ENCODE peak calls at places on chromosomes 11 and 22, in seven cellular contexts. M is adrenal gland; Q is fibroblast of lung; D is H9; Z is body of pancreas; U is left ventricle myocardium inferior; K is CD4-positive, alpha-beta memory T cell. J is an unnamed sample.

GRCh38 chr22:47333625-47334024 is 571.2 kb downstream of the TBC1D22A start:
- DNase-seq in M (no peak), U (no peak), K (no peak), D (no peak), Z (peak; percentile 24), Q (peak; percentile 59), J (no peak)

GRCh38 chr11:9927670-9928069 is 263.8 kb downstream of the SWAP70 start:
- DNase-seq in U (no peak), D (no peak), K (no peak), M (no peak), Q (no peak), Z (no peak), J (no peak)

GRCh38 chr11:114059984-114060401 is 482 bp downstream of the ZBTB16 start:
- DNase-seq in D (no peak), Z (peak; percentile 43), M (peak; percentile 58), K (no peak), Q (no peak), U (peak; percentile 45), J (peak; percentile 42)

GRCh38 chr11:129973809-129974208 is 28.8 kb downstream of the PRDM10 start:
- DNase-seq in K (no peak), D (peak; percentile 87), Z (peak; percentile 61), U (peak; percentile 41), Q (peak; percentile 30), M (no peak), J (no peak)

GRCh38 chr11:225734-226453 is 10.2 kb downstream of the SIRT3 start:
- DNase-seq in U (no peak), D (no peak), Q (peak; percentile 52), Z (no peak), M (no peak), K (no peak), J (no peak)

GRCh38 chr22:27984723-27985122 is 65.7 kb upstream of the PITPNB start:
- DNase-seq in Z (no peak), D (peak; percentile 18), M (no peak), K (no peak), Q (no peak), U (no peak), J (no peak)

GRCh38 chr11:65116370-65117205 is 913 bp downstream of the ZNHIT2 start:
- DNase-seq in D (peak; percentile 56), Q (peak; percentile 82), Z (peak; percentile 47), M (peak; percentile 80), K (peak; percentile 74), U (no peak), J (peak; percentile 43)

GRCh38 chr11:66617148-66617814 is 851 bp downstream of the RBM14 start:
- DNase-seq in D (no peak), K (peak; percentile 42), U (peak; percentile 80), Z (peak; percentile 63), Q (peak; percentile 62), M (peak; percentile 84), J (no peak)

GRCh38 chr11:46127150-46127638 is 5.9 kb upstream of the PHF21A start:
- DNase-seq in Q (peak; percentile 40), K (peak; percentile 77), M (peak; percentile 38), Z (no peak), U (no peak), D (no peak), J (peak; percentile 69)
- H3K27ac ChIP-seq in Q (no peak overlapping the region), K (no peak overlapping the region), M (no peak overlapping the region), Z (no peak overlapping the region), U (no peak overlapping the region), D (no peak overlapping the region), J (no peak overlapping the region)

GRCh38 chr22:17243524-17243923 is 24.3 kb upstream of the ADA2 start:
- DNase-seq in Z (no peak), Q (no peak), K (no peak), U (no peak), M (peak; percentile 53), D (no peak), J (no peak)
- H3K27ac ChIP-seq in Z (no peak overlapping the region), Q (no peak overlapping the region), K (no peak overlapping the region), U (no peak overlapping the region), M (peak overlapping the region; percentile 71), D (no peak overlapping the region), J (no peak overlapping the region)

GRCh38 chr11:96334219-96334618 is 8.8 kb downstream of the MAML2 start:
- DNase-seq in K (no peak), Z (no peak), D (no peak), U (no peak), Q (no peak), M (no peak), J (no peak)

GRCh38 chr11:96335389-96335788 is 7.6 kb downstream of the MAML2 start:
- DNase-seq in Q (no peak), K (no peak), D (no peak), U (no peak), Z (no peak), M (no peak), J (no peak)

GRCh38 chr11:96332236-96332761 is 10.7 kb downstream of the MAML2 start:
- DNase-seq in Q (no peak), U (no peak), M (no peak), K (no peak), Z (no peak), D (no peak), J (no peak)

GRCh38 chr11:96331556-96332168 is 11.3 kb downstream of the MAML2 start:
- DNase-seq in U (no peak), K (no peak), Z (no peak), M (peak; percentile 26), D (no peak), Q (no peak), J (no peak)

GRCh38 chr11:96333076-96333744 is 9.8 kb downstream of the MAML2 start:
- DNase-seq in M (no peak), K (no peak), Z (no peak), D (no peak), Q (peak; percentile 74), U (no peak), J (no peak)
- H3K27ac ChIP-seq in M (no peak overlapping the region), K (no peak overlapping the region), Z (no peak overlapping the region), D (peak overlapping the region; percentile 25), Q (no peak overlapping the region), U (peak overlapping the region; percentile 56), J (no peak overlapping the region)

DNA sequence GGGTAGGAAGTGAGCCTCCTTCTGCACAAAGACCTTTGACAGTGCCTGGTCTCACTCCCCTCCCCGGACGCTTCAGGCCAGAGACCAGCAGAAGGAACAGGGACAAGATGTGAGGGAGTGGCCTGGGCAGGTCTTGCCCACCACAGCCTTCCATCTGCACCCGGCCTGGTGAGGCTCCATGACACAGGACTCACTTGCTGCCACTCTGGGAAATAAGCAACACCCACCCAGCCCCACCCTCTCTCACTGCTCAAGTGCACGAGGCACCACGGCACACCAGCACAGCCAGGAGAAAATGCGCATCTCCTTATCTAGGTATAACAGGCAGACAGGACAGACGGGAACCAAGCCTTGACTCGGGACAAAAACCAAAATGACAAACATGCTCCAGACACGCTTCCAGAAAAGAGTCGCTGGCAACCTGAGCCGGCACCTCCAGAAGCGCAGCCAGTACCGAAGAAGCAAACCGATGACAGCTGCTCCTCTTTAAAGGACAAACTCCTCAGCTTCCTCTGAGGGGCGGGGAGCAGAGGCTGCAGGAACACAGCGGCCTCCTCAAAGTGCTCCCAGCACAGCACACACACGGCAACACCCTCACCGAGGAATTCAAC is 41.7 kb downstream of the BRD1 start:
- DNase-seq in U (peak; percentile 13), K (no peak), Z (no peak), M (no peak), D (peak; percentile 22), Q (no peak), J (no peak)
- H3K27ac ChIP-seq in U (peak overlapping the region; percentile 34), K (no peak overlapping the region), Z (no peak overlapping the region), M (no peak overlapping the region), D (no peak overlapping the region), Q (no peak overlapping the region), J (no peak overlapping the region)

GRCh38 chr11:117302228-117302627 is 11.1 kb downstream of the BACE1-AS start:
- DNase-seq in D (no peak), Q (no peak), K (no peak), U (no peak), Z (no peak), M (no peak), J (no peak)

GRCh38 chr11:117303101-117303500 is 12.0 kb downstream of the BACE1-AS start:
- DNase-seq in M (no peak), K (no peak), Z (no peak), D (no peak), U (no peak), Q (no peak), J (no peak)

GRCh38 chr11:117309310-117309709 is 6.7 kb downstream of the BACE1 start:
- DNase-seq in U (no peak), Z (no peak), K (no peak), Q (no peak), M (no peak), D (no peak), J (no peak)

GRCh38 chr11:117300773-117301172 is 9.6 kb downstream of the BACE1-AS start:
- DNase-seq in Z (no peak), Q (peak; percentile 29), K (no peak), D (no peak), M (no peak), U (no peak), J (no peak)

GRCh38 chr11:117305145-117305544 is 10.9 kb downstream of the BACE1 start:
- DNase-seq in K (no peak), Z (peak; percentile 60), M (no peak), U (no peak), Q (no peak), D (no peak), J (no peak)
- H3K27ac ChIP-seq in K (no peak overlapping the region), Z (peak overlapping the region; percentile 21), M (no peak overlapping the region), U (no peak overlapping the region), Q (no peak overlapping the region), D (no peak overlapping the region), J (no peak overlapping the region)

GRCh38 chr11:57476883-57477506 is 16.7 kb downstream of the RTN4RL2 start:
- DNase-seq in Q (peak; percentile 36), D (peak; percentile 64), K (peak; percentile 14), U (no peak), M (peak; percentile 53), Z (peak; percentile 73), J (no peak)
- H3K27ac ChIP-seq in Q (no peak overlapping the region), D (no peak overlapping the region), K (no peak overlapping the region), U (peak overlapping the region; percentile 40), M (no peak overlapping the region), Z (peak overlapping the region; percentile 86), J (no peak overlapping the region)

GRCh38 chr11:116687458-116688201 is 85.2 kb downstream of the BUD13 start:
- DNase-seq in D (peak; percentile 92), M (no peak), Q (no peak), K (no peak), Z (no peak), U (no peak), J (no peak)
- H3K27ac ChIP-seq in D (peak overlapping the region; percentile 46), M (no peak overlapping the region), Q (no peak overlapping the region), K (no peak overlapping the region), Z (no peak overlapping the region), U (no peak overlapping the region), J (no peak overlapping the region)

J was measured in CD8-positive, alpha-beta T cell.